ENCODE peak calls at places on chromosomes 4 and X, in five cellular contexts. Y, H, U, W and J are unnamed samples. For H3K9me3, the result is how much of the 10 kb centered on the place peaks cover.

GRCh38 chrX:25343060-25343459 is 327.3 kb upstream of the ARX start:
- DNase-seq in W (no peak), Y (no peak), U (no peak), H (no peak), J (no peak)

GRCh38 chr4:83128235-83128929 is 13.9 kb upstream of the PLAC8 start:
- DNase-seq in U (no peak), H (no peak), Y (no peak), W (no peak), J (peak)

GRCh38 chrX:99301990-99302389 is 1108.1 kb downstream of the PCDH19 start:
- DNase-seq in U (no peak), W (no peak), H (no peak), Y (no peak), J (no peak)

GRCh38 chrX:63686878-63687714 is 97.9 kb downstream of the ARHGEF9 start:
- DNase-seq in U (peak), Y (no peak), W (no peak), H (no peak), J (peak)

GRCh38 chrX:101977091-101977490 is 45.3 kb upstream of the ZMAT1 start:
- DNase-seq in U (no peak), H (no peak), Y (no peak), W (no peak), J (no peak)

GRCh38 chrX:27775984-27776383 is 31.8 kb upstream of the MAGEB10 start:
- DNase-seq in U (no peak), W (no peak), Y (no peak), H (no peak), J (no peak)

GRCh38 chrX:121987835-121988234 is 940.4 kb downstream of the GLUD2 start:
- DNase-seq in W (no peak), Y (no peak), H (no peak), U (no peak), J (no peak)

GRCh38 chr4:182807346-182807745 is 109.8 kb downstream of the DCTD start:
- DNase-seq in W (no peak), H (no peak), U (no peak), Y (no peak), J (no peak)

GRCh38 chrX:53716328-53717088 is 30.0 kb upstream of the HUWE1 start:
- DNase-seq in W (no peak), U (no peak), Y (peak), H (peak), J (no peak)

GRCh38 chr4:132101526-132101925 is 1047.6 kb upstream of the PCDH10 start:
- DNase-seq in H (no peak), U (no peak), Y (no peak), W (no peak), J (no peak)

GRCh38 chrX:132041016-132041415 is 17.9 kb downstream of the STK26 start:
- DNase-seq in U (no peak), H (no peak), Y (no peak), W (no peak), J (no peak)

GRCh38 chr4:184380707-184381106 is 93.6 kb downstream of the IRF2 start:
- DNase-seq in H (no peak), W (no peak), Y (no peak), U (no peak), J (no peak)

GRCh38 chr4:3292571-3293409 is at the start of gene RGS12:
- DNase-seq in W (peak), U (peak), H (peak), Y (peak), J (peak)

GRCh38 chr4:3291969-3292570 is 751 bp upstream of the RGS12 start:
- DNase-seq in Y (peak), W (peak), U (peak), H (no peak), J (no peak)

GRCh38 chr4:3290476-3290875 is 2.3 kb upstream of the RGS12 start:
- DNase-seq in Y (no peak), W (no peak), U (no peak), H (no peak), J (no peak)

GRCh38 chr4:3291411-3291968 is 1.3 kb upstream of the RGS12 start:
- DNase-seq in W (no peak), H (no peak), U (no peak), Y (no peak), J (no peak)

GRCh38 chr4:3290889-3291321 is 1.9 kb upstream of the RGS12 start:
- DNase-seq in U (no peak), W (no peak), H (no peak), Y (no peak), J (no peak)
- H3K27ac ChIP-seq in U (no peak), W (peak), H (no peak), Y (no peak), J (no peak)

GRCh38 chr4:53196195-53196641 is 169.6 kb downstream of the SCFD2 start:
- DNase-seq in U (no peak), W (no peak), H (no peak), Y (no peak), J (no peak)
- H3K4me3 ChIP-seq in U (no peak), W (no peak), H (no peak), Y (no peak), J (peak)

GRCh38 chrX:93177930-93178329 is 495.4 kb downstream of the NAP1L3 start:
- DNase-seq in W (no peak), H (no peak), U (no peak), Y (no peak), J (no peak)
- H3K9me3 ChIP-seq in W (under half), H (under half), U (under half), Y (under half), J (under half)

GRCh38 chr4:84498203-84499026 is 677 bp downstream of the NKX6-1 start:
- DNase-seq in H (no peak), W (peak), Y (no peak), U (no peak), J (no peak)

GRCh38 chr4:84497835-84498202 is 1.3 kb downstream of the NKX6-1 start:
- DNase-seq in W (no peak), U (no peak), H (no peak), Y (no peak), J (no peak)

GRCh38 chr4:84495448-84496221 is 3.5 kb downstream of the NKX6-1 start:
- DNase-seq in Y (no peak), W (no peak), H (no peak), U (no peak), J (no peak)

GRCh38 chr4:84496356-84497219 is 2.5 kb downstream of the NKX6-1 start:
- DNase-seq in W (no peak), U (no peak), Y (no peak), H (no peak), J (no peak)

GRCh38 chr4:84497220-84497834 is 1.8 kb downstream of the NKX6-1 start:
- DNase-seq in H (no peak), U (no peak), Y (no peak), W (no peak), J (no peak)
- H3K27ac ChIP-seq in H (no peak), U (no peak), Y (no peak), W (no peak), J (no peak)

GRCh38 chrX:151975736-151976275 is 1.3 kb upstream of the GABRE start:
- DNase-seq in U (no peak), W (no peak), H (no peak), Y (no peak), J (no peak)

GRCh38 chrX:151973851-151974335 is 583 bp downstream of the GABRE start:
- DNase-seq in U (peak), H (no peak), Y (no peak), W (peak), J (no peak)

GRCh38 chrX:151975228-151975593 is 735 bp upstream of the GABRE start:
- DNase-seq in U (no peak), Y (no peak), H (no peak), W (no peak), J (no peak)

GRCh38 chrX:151973262-151973661 is 1.2 kb downstream of the GABRE start:
- DNase-seq in Y (no peak), U (no peak), W (no peak), H (no peak), J (no peak)

DNA sequence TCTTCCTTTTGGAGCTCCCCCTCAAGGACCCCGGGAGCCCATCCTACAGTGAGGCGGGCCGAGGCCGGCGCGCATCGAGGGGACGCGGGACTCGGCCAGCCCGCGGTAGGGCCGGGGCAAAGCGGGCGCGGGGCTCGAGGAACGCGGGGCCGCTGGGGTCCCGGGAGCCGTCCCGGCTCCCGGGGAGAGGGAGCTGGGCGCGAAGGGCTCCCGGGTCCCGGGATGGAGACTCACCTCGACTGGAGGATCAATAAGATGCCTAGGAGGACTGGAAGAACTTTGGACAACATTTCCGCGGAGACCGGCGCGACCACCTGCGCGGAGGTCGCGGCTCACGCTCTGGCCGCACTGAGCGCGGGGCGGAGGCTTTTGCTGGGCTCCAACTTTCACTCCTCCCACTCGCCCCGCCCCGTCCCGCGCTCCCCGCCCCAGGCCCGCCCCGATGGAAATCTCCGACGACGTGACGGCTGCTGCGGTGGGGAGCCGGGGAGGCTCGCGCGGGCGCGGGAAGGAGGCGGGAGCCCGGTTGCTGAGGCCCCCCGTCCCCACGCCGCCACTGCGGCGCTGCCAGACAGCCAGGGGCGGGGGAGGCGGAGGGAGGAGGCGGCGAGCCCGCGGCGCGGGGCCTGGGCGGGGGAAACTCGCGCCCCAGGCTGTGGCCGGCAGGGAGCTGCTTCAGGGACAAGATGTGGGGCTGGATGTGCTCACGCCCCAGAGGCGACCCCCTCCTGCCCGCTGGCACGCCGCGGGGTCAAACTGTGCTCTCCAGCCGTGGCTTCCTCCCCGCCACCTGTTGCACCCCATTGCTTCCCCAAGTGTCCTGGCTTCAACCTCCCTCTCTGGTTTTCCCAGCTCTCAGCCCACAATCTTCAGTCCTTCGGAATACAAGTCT is at the start of gene GABRE:
- DNase-seq in U (peak), Y (no peak), W (peak), H (no peak), J (no peak)
- H3K4me3 ChIP-seq in U (peak), Y (no peak), W (peak), H (no peak), J (peak)

DNA sequence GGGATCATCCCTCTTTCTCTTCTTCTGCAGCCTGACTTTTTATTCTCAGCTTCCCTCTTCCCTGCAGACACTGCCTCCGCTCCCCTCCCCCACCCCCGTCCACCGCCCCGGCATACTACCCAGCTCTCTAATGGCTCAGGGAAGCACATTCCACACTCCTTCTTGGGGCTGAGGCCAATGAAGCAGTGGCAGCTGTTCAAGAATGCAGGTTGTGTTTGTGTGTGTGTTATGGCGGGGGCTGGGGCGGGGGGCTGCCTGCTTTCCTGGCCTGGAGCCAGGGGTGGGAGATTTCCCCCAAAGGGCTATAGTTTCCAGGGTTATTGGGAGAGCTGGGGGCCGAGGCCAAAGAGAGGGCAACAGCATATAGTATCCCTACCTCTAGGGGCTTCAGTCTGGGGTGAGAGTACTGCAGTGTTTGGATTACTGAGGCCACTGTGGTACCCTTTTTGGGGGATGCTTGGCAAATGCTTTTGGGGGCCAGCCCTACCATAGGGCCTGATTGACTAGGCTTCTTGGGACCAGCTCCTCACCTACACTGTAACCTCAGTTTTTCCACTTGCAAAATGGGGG is 149.5 kb downstream of the EFNB1 start:
- DNase-seq in Y (no peak), H (no peak), W (no peak), U (no peak), J (peak)
- H3K9me3 ChIP-seq in Y (under half), H (under half), W (under half), U (under half), J (under half)

GRCh38 chr4:87100093-87100634 is 120.3 kb downstream of the KLHL8 start:
- DNase-seq in W (no peak), U (no peak), H (no peak), Y (no peak), J (no peak)

GRCh38 chr4:87103691-87104187 is 116.7 kb downstream of the KLHL8 start:
- DNase-seq in U (no peak), W (no peak), H (no peak), Y (no peak), J (no peak)

GRCh38 chr4:87101543-87102199 is 118.7 kb downstream of the KLHL8 start:
- DNase-seq in W (peak), H (no peak), Y (no peak), U (no peak), J (no peak)

GRCh38 chr4:87105101-87105852 is 115.1 kb downstream of the KLHL8 start:
- DNase-seq in H (no peak), Y (no peak), U (no peak), W (no peak), J (no peak)

DNA sequence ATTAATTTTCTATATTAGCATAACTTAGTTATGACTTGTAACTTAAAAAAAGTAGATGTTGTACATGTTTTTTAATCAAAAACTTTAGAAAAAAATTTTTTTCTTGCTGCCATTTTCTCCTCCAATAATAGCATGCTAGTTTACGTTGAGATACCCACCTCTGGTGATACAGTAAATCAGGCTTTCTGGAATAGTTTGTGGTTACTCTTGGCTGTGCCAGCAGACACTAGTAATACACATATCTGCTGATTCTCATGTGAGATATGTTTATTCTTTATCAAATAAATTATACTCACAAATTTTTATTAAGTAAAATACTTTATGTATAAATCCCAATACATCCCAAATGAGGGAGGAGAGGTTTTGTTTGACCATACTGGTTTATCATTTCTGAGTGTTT is 117.3 kb downstream of the KLHL8 start:
- DNase-seq in U (no peak), W (no peak), Y (no peak), H (no peak), J (no peak)
- H3K27ac ChIP-seq in U (no peak), W (peak), Y (peak), H (no peak), J (no peak)

GRCh38 chrX:29659911-29660310 is 555.5 kb upstream of the MAGEB2 start:
- DNase-seq in U (no peak), Y (no peak), W (no peak), H (no peak), J (no peak)

GRCh38 chrX:29661290-29661689 is 554.1 kb upstream of the MAGEB2 start:
- DNase-seq in U (no peak), W (no peak), H (no peak), Y (no peak), J (no peak)

GRCh38 chrX:29662101-29662500 is 553.3 kb upstream of the MAGEB2 start:
- DNase-seq in H (no peak), W (no peak), U (no peak), Y (no peak), J (no peak)

GRCh38 chrX:29665532-29665931 is 549.8 kb upstream of the MAGEB2 start:
- DNase-seq in H (no peak), W (no peak), Y (no peak), U (no peak), J (no peak)

DNA sequence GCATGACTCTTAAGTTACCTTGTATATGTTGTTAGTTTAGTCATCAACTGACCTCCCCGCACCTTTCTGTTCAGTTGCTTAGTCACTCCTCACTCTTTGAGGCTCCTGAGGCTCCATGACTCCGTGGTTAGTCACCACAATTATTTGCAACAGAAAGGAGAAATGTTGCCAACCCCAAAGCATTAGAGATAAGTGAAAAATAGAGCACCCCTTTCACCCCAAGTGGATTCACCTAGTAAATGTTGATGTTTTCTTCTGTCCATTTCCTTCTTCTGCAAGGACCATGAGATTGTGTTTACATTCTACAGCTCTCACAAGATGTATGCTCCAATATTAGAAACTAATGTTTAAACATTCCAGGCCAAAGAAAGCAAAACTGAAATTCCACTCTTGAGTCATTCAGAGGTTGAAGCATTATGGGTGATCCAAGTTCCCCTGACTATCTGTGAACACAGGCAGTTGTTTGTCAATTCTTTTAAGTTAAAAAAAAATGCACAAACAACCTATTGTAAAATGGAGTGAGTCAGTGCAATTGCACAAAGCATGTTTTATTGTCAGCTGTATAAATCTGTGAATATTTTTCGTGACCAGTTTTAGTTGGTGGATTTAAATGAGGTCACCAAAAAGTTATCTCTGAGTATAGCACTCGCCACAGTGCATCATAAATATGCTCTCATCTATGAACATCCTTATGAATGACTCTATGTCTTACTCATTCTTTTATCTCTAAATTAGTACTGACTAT is 552.4 kb upstream of the MAGEB2 start:
- DNase-seq in U (no peak), W (no peak), Y (no peak), H (no peak), J (peak)
- H3K4me3 ChIP-seq in U (no peak), W (no peak), Y (no peak), H (no peak), J (no peak)

GRCh38 chr4:256492-256891 is 48.8 kb downstream of the ZNF732 start:
- DNase-seq in Y (no peak), U (no peak), W (no peak), H (no peak), J (no peak)

GRCh38 chr4:252065-252601 is 53.1 kb downstream of the ZNF732 start:
- DNase-seq in Y (no peak), H (no peak), U (no peak), W (no peak), J (no peak)

GRCh38 chr4:253936-254756 is 51.1 kb downstream of the ZNF732 start:
- DNase-seq in H (no peak), Y (no peak), W (no peak), U (no peak), J (no peak)
- H3K9me3 ChIP-seq in H (under half), Y (half or more), W (half or more), U (under half), J (under half)